ENCODE peak calls at places on chromosomes 1 and 21, in five cellular contexts. H is IMR-90, Z is Peyer's patch, N is breast epithelium, F is heart right ventricle. Y is an unnamed sample.

GRCh38 chr1:119767486-119767885 is 1.2 kb downstream of the HMGCS2 start:
- DNase-seq in Z (no peak), N (no peak), H (no peak), F (no peak), Y (no peak)

GRCh38 chr1:24849653-24850295 is 80.3 kb downstream of the RUNX3 start:
- DNase-seq in Z (peak), F (peak), N (no peak), H (peak), Y (no peak)

GRCh38 chr1:153355445-153356071 is 2.1 kb upstream of the S100A9 start:
- DNase-seq in N (peak), H (peak), Z (peak), F (peak), Y (peak)

GRCh38 chr21:42653492-42654061 is at the start of gene PDE9A:
- DNase-seq in N (no peak), Z (peak), H (no peak), F (no peak), Y (no peak)

GRCh38 chr1:27872059-27872801 is at the start of gene THEMIS2:
- DNase-seq in Z (peak), N (no peak), F (peak), H (no peak), Y (peak)

GRCh38 chr1:217713223-217713622 is 82.1 kb downstream of the SPATA17 start:
- DNase-seq in N (no peak), H (peak), F (no peak), Z (no peak), Y (no peak)

GRCh38 chr1:151942882-151943281 is 33.6 kb upstream of the THEM4 start:
- DNase-seq in N (no peak), H (no peak), Z (no peak), F (peak), Y (no peak)

GRCh38 chr1:215141460-215141859 is 58.9 kb downstream of the KCNK2 start:
- DNase-seq in N (no peak), F (no peak), Z (no peak), H (no peak), Y (no peak)

GRCh38 chr21:41695513-41695912 is 71.3 kb downstream of the RIPK4 start:
- DNase-seq in F (no peak), Z (no peak), N (no peak), H (no peak), Y (no peak)

GRCh38 chr21:32790626-32791025 is 19.1 kb upstream of the PAXBP1 start:
- DNase-seq in F (no peak), H (no peak), N (no peak), Z (no peak), Y (no peak)

GRCh38 chr1:248823517-248824001 is 2.2 kb downstream of the SH3BP5L start:
- DNase-seq in F (no peak), Z (no peak), N (no peak), H (peak), Y (no peak)

GRCh38 chr1:203126151-203126865 is 1.2 kb upstream of the ADORA1 start:
- DNase-seq in N (no peak), H (peak), F (no peak), Z (peak), Y (no peak)

DNA sequence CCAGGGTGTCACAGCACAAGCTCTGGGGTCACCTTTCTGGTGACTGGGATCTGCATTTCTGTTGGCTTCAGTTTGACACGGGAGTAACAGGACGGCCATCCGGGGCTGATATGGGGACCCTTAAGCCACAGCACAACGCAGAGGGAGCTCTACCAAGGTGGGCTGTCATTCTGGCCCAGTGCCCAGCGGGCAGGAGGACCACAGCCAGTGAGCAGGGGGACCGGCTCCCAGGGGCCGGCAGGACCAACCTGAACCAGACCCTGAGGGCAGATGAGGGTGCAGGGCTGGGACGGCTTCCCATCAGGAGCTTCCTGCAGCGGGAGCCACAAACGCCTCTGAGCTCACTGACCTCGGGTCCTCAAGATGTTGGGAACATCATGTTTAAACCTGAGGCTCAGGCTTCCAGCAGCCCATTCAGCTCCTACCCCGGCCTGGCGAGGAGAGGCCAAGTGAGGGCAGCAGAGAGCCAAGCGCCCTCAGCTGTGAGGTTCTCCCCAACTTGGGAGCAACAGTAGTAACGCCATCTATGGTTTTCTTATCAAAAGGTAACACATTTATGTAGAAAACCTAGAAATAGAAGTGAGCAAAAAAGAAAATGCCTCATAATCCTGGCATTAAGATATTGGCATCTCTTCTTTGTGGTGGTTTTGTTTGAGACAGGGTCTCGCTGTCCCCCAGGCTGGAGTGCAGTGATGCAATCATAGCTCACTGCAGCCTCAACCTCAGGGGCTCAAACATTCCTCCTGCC is 26.8 kb downstream of the TMEM201 start:
- DNase-seq in F (no peak), H (peak), N (no peak), Z (peak), Y (no peak)
- TF ChIP-seq CTCF in F (peak), H (peak), N (peak), Z (peak), Y (peak)

GRCh38 chr1:180230416-180230790 is 339 bp downstream of the LHX4 start:
- DNase-seq in Z (no peak), H (no peak), F (no peak), N (no peak), Y (no peak)

GRCh38 chr1:180232521-180233043 is 2.5 kb downstream of the LHX4 start:
- DNase-seq in N (no peak), Z (no peak), F (no peak), H (no peak), Y (no peak)

GRCh38 chr1:180233191-180234011 is 3.3 kb downstream of the LHX4 start:
- DNase-seq in H (no peak), F (no peak), Z (no peak), N (no peak), Y (no peak)

GRCh38 chr1:180230791-180231505 is 884 bp downstream of the LHX4 start:
- DNase-seq in N (no peak), H (peak), F (no peak), Z (no peak), Y (no peak)

GRCh38 chr1:180231506-180232420 is 1.7 kb downstream of the LHX4 start:
- DNase-seq in F (no peak), H (peak), N (no peak), Z (no peak), Y (no peak)
- TF ChIP-seq CTCF in F (no peak), H (no peak), N (no peak), Z (no peak), Y (no peak)

GRCh38 chr1:207401578-207401977 is 52.5 kb upstream of the CR2 start:
- DNase-seq in F (no peak), Z (no peak), N (no peak), H (no peak), Y (no peak)
- TF ChIP-seq CTCF in F (no peak), Z (no peak), N (no peak), H (no peak), Y (no peak)

GRCh38 chr1:167933779-167934178 is 2.7 kb upstream of the DCAF6 start:
- DNase-seq in Z (no peak), F (no peak), N (no peak), H (no peak), Y (no peak)
- TF ChIP-seq CTCF in Z (no peak), F (no peak), N (no peak), H (no peak), Y (no peak)

GRCh38 chr1:166808959-166809358 is 30.3 kb upstream of the POGK start:
- DNase-seq in N (no peak), H (no peak), F (no peak), Z (no peak), Y (no peak)

GRCh38 chr1:166814611-166815010 is 24.7 kb upstream of the POGK start:
- DNase-seq in Z (no peak), H (peak), N (no peak), F (no peak), Y (no peak)

GRCh38 chr1:166811691-166812090 is 27.6 kb upstream of the POGK start:
- DNase-seq in H (peak), N (no peak), F (no peak), Z (no peak), Y (no peak)

GRCh38 chr1:166813508-166814223 is 25.6 kb upstream of the POGK start:
- DNase-seq in H (no peak), N (no peak), Z (no peak), F (no peak), Y (no peak)
- TF ChIP-seq CTCF in H (no peak), N (no peak), Z (peak), F (no peak), Y (no peak)